ENCODE peak calls at places on chromosomes 5 and 9, in six cellular contexts. H is H54, Y is A549, M is stomach, C is Ammon's horn, F is GM18507. J is an unnamed sample.

GRCh38 chr9:109950710-109951443 is 170.9 kb downstream of the PALM2AKAP2 start:
- DNase-seq in H (no peak), Y (no peak), M (no peak), C (no peak), F (no peak), J (no peak)

GRCh38 chr5:145903113-145903512 is 30.3 kb upstream of the GRXCR2 start:
- DNase-seq in H (no peak), Y (peak), M (no peak), C (no peak), F (no peak), J (no peak)

GRCh38 chr5:30458681-30459080 is 734.8 kb upstream of the CDH6 start:
- DNase-seq in H (no peak), Y (no peak), M (no peak), C (no peak), F (no peak), J (no peak)

GRCh38 chr5:56848206-56848605 is 32.9 kb downstream of the MAP3K1 start:
- DNase-seq in H (no peak), Y (no peak), M (no peak), C (no peak), F (no peak), J (no peak)

GRCh38 chr5:176812269-176813259 is 2.2 kb downstream of the UNC5A start:
- DNase-seq in H (peak), Y (peak), M (no peak), C (no peak), F (no peak), J (peak)

GRCh38 chr5:98791110-98791509 is 17.6 kb downstream of the RGMB start:
- DNase-seq in H (no peak), Y (no peak), M (no peak), C (no peak), F (no peak), J (no peak)

GRCh38 chr9:93072383-93072795 is 13.9 kb downstream of the SUSD3 start:
- DNase-seq in H (no peak), Y (no peak), M (no peak), C (no peak), F (no peak), J (no peak)

GRCh38 chr9:70749066-70749465 is 334.6 kb upstream of the KLF9 start:
- DNase-seq in H (no peak), Y (no peak), M (no peak), C (no peak), F (no peak), J (no peak)

GRCh38 chr5:112109331-112109993 is 309.6 kb downstream of the EPB41L4A start:
- DNase-seq in H (no peak), Y (peak), M (peak), C (no peak), F (no peak), J (no peak)

GRCh38 chr9:68625559-68625958 is 79.5 kb upstream of the PIP5K1B start:
- DNase-seq in H (no peak), Y (no peak), M (no peak), C (no peak), F (no peak), J (peak)

GRCh38 chr9:79764377-79764776 is 192.6 kb downstream of the TLE4 start:
- DNase-seq in H (peak), Y (peak), M (no peak), C (peak), F (no peak), J (peak)

GRCh38 chr5:141245250-141245717 is at the start of gene PCDHB15:
- DNase-seq in H (no peak), Y (peak), M (no peak), C (no peak), F (no peak), J (peak)

GRCh38 chr5:97094579-97095317 is 47.7 kb downstream of the LIX1 start:
- DNase-seq in H (no peak), Y (no peak), M (no peak), C (no peak), F (peak), J (no peak)

J was measured in G401.